ENCODE peak calls at places on chromosomes 13 and 19, in five cellular contexts. D, I, G, S and B are unnamed samples.

GRCh38 chr13:44365008-44365407 is 8.6 kb upstream of the SERP2 start:
- DNase-seq in D (no peak), I (no peak), G (no peak), S (no peak), B (no peak)

GRCh38 chr19:17294051-17294891 is 9.0 kb downstream of the ABHD8 start:
- DNase-seq in D (no peak), I (no peak), G (no peak), S (peak; percentile 56), B (peak; percentile 70)

GRCh38 chr19:18290250-18291018 is 9.0 kb upstream of the JUND start:
- DNase-seq in D (no peak), I (no peak), G (peak; percentile 79), S (peak; percentile 62), B (no peak)

GRCh38 chr13:40315416-40316064 is 350.9 kb downstream of the FOXO1 start:
- DNase-seq in D (no peak), I (no peak), G (no peak), S (no peak), B (peak; percentile 89)

GRCh38 chr13:38012096-38012495 is 142.5 kb upstream of the TRPC4 start:
- DNase-seq in D (no peak), I (no peak), G (no peak), S (no peak), B (no peak)

GRCh38 chr19:12555456-12555930 is 4.2 kb upstream of the ZNF564 start:
- DNase-seq in D (no peak), I (no peak), G (no peak), S (peak; percentile 9), B (no peak)

GRCh38 chr13:63605403-63605802 is 2189.8 kb upstream of the PCDH20 start:
- DNase-seq in D (no peak), I (no peak), G (no peak), S (no peak), B (no peak)

GRCh38 chr13:44050450-44051063 is 170.9 kb downstream of the LACC1 start:
- DNase-seq in D (no peak), I (no peak), G (no peak), S (no peak), B (no peak)

GRCh38 chr13:97257800-97258799 is 36.0 kb downstream of the MBNL2 start:
- DNase-seq in D (no peak), I (peak; percentile 58), G (peak; percentile 37), S (no peak), B (no peak)

GRCh38 chr19:13883665-13884064 is 6.7 kb downstream of the NANOS3 start:
- DNase-seq in D (no peak), I (no peak), G (no peak), S (no peak), B (no peak)

GRCh38 chr19:32104465-32105235 is 240.8 kb upstream of the ZNF507 start:
- DNase-seq in D (no peak), I (no peak), G (no peak), S (peak; percentile 16), B (no peak)

GRCh38 chr19:27794444-27795042 is 1418.4 kb downstream of the UQCRFS1 start:
- DNase-seq in D (no peak), I (peak; percentile 36), G (no peak), S (no peak), B (no peak)

GRCh38 chr13:102291587-102292218 is 110.1 kb downstream of the FGF14 start:
- DNase-seq in D (no peak), I (no peak), G (no peak), S (no peak), B (no peak)

GRCh38 chr19:49006905-49007304 is 10.0 kb downstream of the LHB start:
- DNase-seq in D (no peak), I (no peak), G (no peak), S (no peak), B (no peak)

GRCh38 chr13:110403315-110403714 is 96.2 kb downstream of the COL4A2 start:
- DNase-seq in D (no peak), I (no peak), G (no peak), S (no peak), B (no peak)

GRCh38 chr13:42971670-42972355 is 20.2 kb downstream of the EPSTI1 start:
- DNase-seq in D (no peak), I (no peak), G (no peak), S (no peak), B (peak; percentile 39)

GRCh38 chr19:47274891-47275865 is 493 bp downstream of the INAFM1 start:
- DNase-seq in D (no peak), I (peak; percentile 45), G (no peak), S (peak; percentile 36), B (no peak)

GRCh38 chr19:30118760-30119159 is 176.7 kb downstream of the URI1 start:
- DNase-seq in D (no peak), I (no peak), G (no peak), S (no peak), B (no peak)

GRCh38 chr13:79481685-79482052 is 714 bp downstream of the NDFIP2 start:
- DNase-seq in D (no peak), I (no peak), G (no peak), S (peak; percentile 44), B (no peak)

GRCh38 chr19:19662866-19663291 is 597 bp downstream of the ATP13A1 start:
- DNase-seq in D (no peak), I (no peak), G (no peak), S (no peak), B (no peak)

GRCh38 chr13:35699805-35700204 is 223.3 kb upstream of the MAB21L1 start:
- DNase-seq in D (no peak), I (no peak), G (no peak), S (peak; percentile 22), B (no peak)

GRCh38 chr13:37747071-37747612 is 122.4 kb downstream of the TRPC4 start:
- DNase-seq in D (no peak), I (no peak), G (no peak), S (no peak), B (no peak)

GRCh38 chr13:20351279-20352022 is 119.3 kb upstream of the GJB6 start:
- DNase-seq in D (no peak), I (no peak), G (no peak), S (no peak), B (peak; percentile 86)

GRCh38 chr19:38920529-38921419 is 8.8 kb upstream of the CCER2 start:
- DNase-seq in D (no peak), I (no peak), G (no peak), S (no peak), B (no peak)
- TF ChIP-seq POLR2A in D (no peak), I (no peak), G (no peak), S (no peak), B (no peak)

GRCh38 chr13:113631341-113632095 is 26.5 kb downstream of the ATP4B start:
- DNase-seq in D (no peak), I (no peak), G (no peak), S (no peak), B (no peak)

GRCh38 chr13:113628291-113629270 is 29.4 kb downstream of the ATP4B start:
- DNase-seq in D (no peak), I (no peak), G (no peak), S (no peak), B (no peak)

GRCh38 chr13:113630804-113631203 is 27.2 kb downstream of the ATP4B start:
- DNase-seq in D (no peak), I (no peak), G (no peak), S (no peak), B (no peak)

GRCh38 chr13:113630296-113630695 is 27.7 kb downstream of the ATP4B start:
- DNase-seq in D (no peak), I (no peak), G (no peak), S (no peak), B (no peak)

DNA sequence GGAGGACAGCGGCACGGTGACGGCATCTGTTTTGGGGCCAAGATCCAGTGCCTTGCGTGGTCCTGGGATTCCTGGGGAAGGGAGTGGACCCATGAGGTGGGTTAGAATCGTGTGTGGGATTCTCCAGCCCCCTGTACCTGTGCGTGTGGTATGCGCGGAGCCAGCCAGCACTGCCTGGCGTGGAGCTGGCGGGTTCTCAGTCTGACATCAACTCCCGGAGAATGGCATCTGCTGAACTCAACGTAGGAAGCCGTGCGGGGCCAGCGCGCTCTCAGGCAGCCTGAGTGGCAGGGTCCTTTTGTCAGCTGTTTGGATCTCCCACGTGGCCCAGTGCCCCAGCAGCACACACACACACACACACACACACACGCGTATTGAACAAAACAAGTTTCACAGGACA is 28.2 kb downstream of the ATP4B start:
- DNase-seq in D (no peak), I (no peak), G (no peak), S (no peak), B (no peak)
- H3K4me3 ChIP-seq in D (no peak overlapping the region), I (no peak overlapping the region), G (no peak overlapping the region), S (no peak overlapping the region), B (no peak overlapping the region)

DNA sequence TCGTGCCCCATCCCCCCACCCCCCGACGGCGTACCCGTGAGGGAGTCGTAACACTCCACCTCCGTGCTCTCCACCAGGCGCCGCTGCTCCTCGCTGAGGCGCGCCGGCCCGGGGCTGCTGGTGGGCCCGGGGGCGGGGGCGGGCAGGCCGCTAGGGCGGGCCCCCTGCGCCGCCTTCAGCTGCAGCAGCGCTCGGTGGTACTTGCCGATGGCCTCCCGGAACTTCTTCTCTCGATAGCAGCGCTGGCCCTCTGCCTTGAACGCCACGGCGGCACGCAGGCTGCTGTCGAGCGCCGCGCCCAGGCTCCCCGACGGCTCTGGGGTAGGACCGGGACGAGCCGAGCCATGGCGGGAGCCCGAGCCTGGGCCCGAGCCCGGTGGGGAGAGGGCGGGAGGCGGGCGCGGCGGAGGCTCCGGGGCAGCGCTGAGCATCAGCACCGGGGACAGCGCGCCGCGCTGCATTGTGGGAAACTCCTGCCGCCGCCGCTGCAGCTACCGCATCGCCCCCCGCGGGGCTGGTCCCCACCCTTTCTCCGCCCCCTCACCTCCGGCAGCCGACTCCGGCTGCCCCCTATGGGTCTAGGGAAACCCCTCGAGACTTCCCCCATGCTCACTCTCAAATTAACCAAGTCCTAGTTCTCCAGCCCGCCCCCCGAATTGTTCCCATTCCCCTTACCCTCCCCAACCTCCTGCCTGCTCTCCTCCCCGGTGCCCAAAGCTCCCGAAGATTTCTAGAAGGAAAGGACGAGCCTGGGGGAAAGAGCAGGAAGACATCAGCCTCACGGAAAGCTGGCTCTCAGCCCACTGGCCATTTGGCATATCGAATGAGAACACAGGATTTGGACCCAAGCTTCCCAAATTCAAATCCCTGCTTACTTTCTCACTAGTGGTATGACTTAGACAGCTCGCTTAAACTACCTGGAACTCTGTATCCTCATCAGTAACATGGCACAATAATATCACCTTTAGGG is at the start of gene TTC9B:
- DNase-seq in D (no peak), I (no peak), G (no peak), S (no peak), B (no peak)
- TF ChIP-seq POLR2A in D (no peak), I (no peak), G (no peak), S (no peak), B (no peak)

GRCh38 chr19:21462540-21462939 is 42.9 kb upstream of the ZNF429 start:
- DNase-seq in D (no peak), I (no peak), G (no peak), S (no peak), B (no peak)
- H3K4me3 ChIP-seq in D (no peak overlapping the region), I (no peak overlapping the region), G (no peak overlapping the region), S (no peak overlapping the region), B (no peak overlapping the region)

DNA sequence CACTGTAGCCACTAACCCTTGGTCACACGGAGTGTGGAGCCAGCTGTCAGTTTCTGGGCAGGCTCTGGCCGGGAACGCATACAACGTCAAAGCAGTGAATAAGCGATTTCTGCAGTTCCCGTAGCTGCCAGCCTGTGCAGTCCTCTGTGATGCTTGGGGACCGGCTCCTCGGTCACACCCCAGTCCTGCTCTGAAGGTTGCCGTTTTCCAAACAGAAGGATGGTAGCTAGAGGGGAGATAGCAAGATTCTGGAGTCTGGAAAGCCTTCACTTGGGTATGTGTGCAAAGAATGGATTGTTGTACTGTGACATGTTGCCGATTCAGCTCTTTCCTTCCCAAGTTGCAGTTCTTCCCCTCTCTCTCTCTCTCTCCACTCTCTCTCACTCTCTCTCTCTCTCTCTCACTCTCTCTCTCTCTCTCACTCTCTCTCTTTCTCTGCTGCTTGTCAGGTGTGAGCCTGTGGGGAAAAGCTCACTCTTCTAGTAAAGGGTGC is 38.7 kb upstream of the C1QTNF9 start:
- DNase-seq in D (peak; percentile 9), I (peak; percentile 72), G (peak; percentile 38), S (peak; percentile 62), B (no peak)
- TF ChIP-seq POLR2A in D (peak; percentile 48), I (no peak), G (peak; percentile 77), S (peak; percentile 36), B (no peak)